ENCODE peak calls at places on chromosomes 1 and 21, in six cellular contexts. E, P, A, V, B and F are unnamed samples.

GRCh38 chr21:37562920-37563640 is 196.5 kb downstream of the DYRK1A start:
- ATAC-seq in P (peak), B (peak), E (peak), V (peak), A (peak), F (peak)

GRCh38 chr1:91533625-91534024 is 33.0 kb downstream of the CDC7 start:
- ATAC-seq in V (no peak), B (no peak), E (no peak), A (no peak), P (no peak), F (no peak)

GRCh38 chr1:224509881-224510280 is 75.3 kb upstream of the WDR26 start:
- ATAC-seq in E (no peak), P (no peak), A (no peak), B (no peak), V (peak), F (no peak)

GRCh38 chr1:28280961-28281360 is 21.6 kb downstream of the SESN2 start:
- ATAC-seq in E (peak), B (no peak), A (no peak), P (peak), V (peak), F (peak)

GRCh38 chr21:42056996-42057689 is 14.0 kb upstream of the UMODL1 start:
- ATAC-seq in E (peak), A (no peak), P (no peak), B (no peak), V (no peak), F (no peak)

GRCh38 chr1:1664941-1665814 is 6.4 kb upstream of the CDK11B start:
- ATAC-seq in V (peak), E (no peak), A (no peak), P (no peak), B (no peak), F (no peak)

GRCh38 chr1:106217765-106218164 is 838.7 kb upstream of the PRMT6 start:
- ATAC-seq in A (no peak), E (no peak), P (no peak), B (no peak), V (no peak), F (no peak)

GRCh38 chr21:32472890-32473765 is 60.6 kb downstream of the EVA1C start:
- ATAC-seq in A (no peak), E (no peak), V (peak), B (no peak), P (no peak), F (no peak)

GRCh38 chr1:224564491-224565084 is 51.5 kb upstream of the CNIH3 start:
- ATAC-seq in P (peak), V (no peak), A (no peak), B (peak), E (no peak), F (no peak)

GRCh38 chr1:21619041-21619947 is 49.9 kb downstream of the RAP1GAP start:
- ATAC-seq in P (no peak), B (no peak), E (no peak), A (no peak), V (no peak), F (no peak)

GRCh38 chr1:23553896-23554480 is 5.3 kb downstream of the ID3 start:
- ATAC-seq in A (peak), V (no peak), B (no peak), P (no peak), E (no peak), F (no peak)

GRCh38 chr1:211490821-211491415 is 1.0 kb downstream of the RD3 start:
- ATAC-seq in V (no peak), B (no peak), A (no peak), E (no peak), P (no peak), F (no peak)

GRCh38 chr1:107870691-107871090 is 94.3 kb downstream of the VAV3 start:
- ATAC-seq in P (no peak), V (no peak), B (no peak), A (no peak), E (peak), F (no peak)

GRCh38 chr1:224067621-224068457 is 46.1 kb upstream of the FBXO28 start:
- ATAC-seq in V (no peak), P (peak), B (no peak), A (peak), E (no peak), F (no peak)

GRCh38 chr1:98461873-98462385 is 199.6 kb upstream of the SNX7 start:
- ATAC-seq in B (peak), V (no peak), P (no peak), A (no peak), E (no peak), F (no peak)

GRCh38 chr21:35159881-35160280 is 110.8 kb upstream of the RUNX1 start:
- ATAC-seq in A (no peak), E (no peak), B (no peak), P (no peak), V (no peak), F (no peak)

DNA sequence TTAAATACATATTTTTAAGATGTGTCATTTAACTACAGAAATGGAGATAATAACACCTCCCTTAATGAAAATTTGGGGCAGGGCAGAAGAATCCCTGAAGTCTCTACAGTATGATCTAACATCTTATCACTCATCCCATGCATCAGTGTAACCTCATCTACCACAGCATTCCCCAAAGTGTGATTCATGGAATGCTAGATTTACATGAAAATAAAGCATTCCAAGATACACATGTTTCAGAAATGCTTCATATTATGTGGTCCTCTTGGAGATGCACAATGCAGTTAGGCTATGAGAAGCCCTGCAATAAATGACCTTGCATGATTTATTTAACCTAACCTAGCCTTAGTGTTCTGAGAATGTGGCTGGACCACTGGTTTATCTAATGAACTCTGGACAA is 166.9 kb upstream of the SYT6 start:
- ATAC-seq in B (no peak), V (no peak), E (peak), A (no peak), P (no peak), F (no peak)
- H3K27ac ChIP-seq in B (no peak), V (no peak), E (no peak), A (no peak), P (no peak), F (no peak)

DNA sequence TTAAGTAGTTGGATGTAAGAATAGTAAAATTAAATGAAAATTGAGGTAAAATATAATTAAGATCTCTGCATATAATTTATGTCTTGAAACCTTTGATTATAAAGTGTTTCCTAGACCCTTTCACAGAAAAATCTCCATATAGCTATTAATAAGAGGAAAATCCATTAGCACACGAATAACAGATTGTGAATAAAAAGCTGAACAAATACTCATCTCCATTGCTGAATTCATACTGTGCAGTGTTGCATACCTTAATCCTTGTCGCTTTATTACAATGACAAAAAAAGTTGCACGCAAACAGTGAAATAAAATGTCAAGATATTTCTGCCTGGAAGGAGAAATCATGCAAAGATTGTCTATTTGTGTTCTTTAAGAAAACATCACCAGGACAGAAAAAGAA is 499.1 kb upstream of the TMPRSS15 start:
- ATAC-seq in V (no peak), A (no peak), P (no peak), B (no peak), E (no peak), F (no peak)
- TF ChIP-seq POLR2A in V (no peak), A (no peak), P (no peak), B (no peak), E (no peak), F (no peak)

GRCh38 chr1:24828183-24828886 is 83.1 kb downstream of the CLIC4 start:
- ATAC-seq in V (no peak), A (no peak), P (no peak), B (no peak), E (no peak), F (no peak)
- H3K27ac ChIP-seq in V (peak), A (no peak), P (no peak), B (peak), E (no peak), F (peak)

DNA sequence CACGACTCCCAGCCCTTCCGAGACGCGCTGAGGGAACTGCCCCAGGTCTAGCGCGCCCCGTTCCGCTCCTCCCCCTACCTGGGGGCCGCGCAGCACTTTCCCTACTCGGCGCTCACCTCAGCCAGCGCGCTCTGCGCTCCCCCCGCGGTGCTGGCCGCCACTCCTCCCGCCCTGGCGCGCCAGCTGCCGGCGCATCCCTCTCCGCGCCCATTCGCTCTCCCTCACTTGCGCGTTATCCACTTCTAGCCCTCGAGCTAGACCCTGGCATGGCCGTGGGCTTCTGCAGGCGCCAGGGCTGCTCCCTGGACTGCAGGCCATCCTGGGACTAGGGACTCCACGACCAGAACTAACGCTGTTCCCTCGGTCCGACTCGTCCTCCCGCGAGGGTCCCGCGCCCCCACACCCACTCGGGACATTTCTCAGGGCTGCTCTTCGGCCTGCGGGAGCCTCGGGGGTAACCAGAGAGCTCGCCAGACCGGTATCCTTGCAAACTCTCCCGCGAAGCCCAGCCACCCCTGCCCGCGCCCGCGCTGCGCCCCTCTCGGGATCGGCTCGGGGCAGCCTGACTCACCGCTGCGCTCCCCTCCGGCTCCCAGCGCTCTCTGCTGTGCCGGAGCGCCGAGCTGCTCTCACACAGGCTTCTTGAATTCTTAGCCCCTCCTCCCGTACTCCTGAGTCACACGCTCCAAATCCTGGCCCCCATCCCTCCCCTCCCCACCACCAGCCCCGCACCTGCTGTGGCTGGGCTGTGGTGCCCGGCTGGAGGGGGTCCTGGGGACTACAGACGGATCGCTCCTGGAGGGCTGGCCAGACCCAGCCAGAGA is at the start of gene NGF:
- ATAC-seq in P (peak), V (peak), E (peak), A (no peak), B (peak), F (peak)
- TF ChIP-seq POLR2A in P (no peak), V (peak), E (no peak), A (no peak), B (no peak), F (peak)

DNA sequence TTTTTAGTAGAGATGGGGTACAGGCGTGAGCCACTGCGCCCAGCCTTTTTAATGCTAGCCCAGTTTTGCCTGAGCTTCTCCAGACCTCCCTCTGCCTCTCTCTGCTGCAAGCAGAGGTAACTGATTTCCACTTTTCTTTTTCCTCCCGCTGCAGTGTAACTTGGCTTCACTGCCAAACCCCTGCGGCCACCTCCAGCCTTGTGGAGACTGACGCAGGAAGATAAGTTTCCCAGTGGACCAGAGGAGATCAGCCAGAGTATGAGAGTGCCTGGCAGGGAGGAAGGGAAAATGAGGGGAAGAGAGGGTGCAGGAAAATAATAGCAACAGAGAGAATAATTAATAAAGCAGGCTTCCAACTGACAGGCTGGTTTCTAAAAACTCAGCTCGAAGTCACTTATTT is 143.7 kb downstream of the PCNX2 start:
- ATAC-seq in B (no peak), P (no peak), E (peak), A (no peak), V (peak), F (no peak)
- H3K27ac ChIP-seq in B (no peak), P (no peak), E (no peak), A (no peak), V (no peak), F (no peak)

GRCh38 chr21:38914071-38914491 is 108.4 kb downstream of the ETS2 start:
- ATAC-seq in B (no peak), E (no peak), A (no peak), V (no peak), P (no peak), F (no peak)

GRCh38 chr21:38912355-38912619 is 106.6 kb downstream of the ETS2 start:
- ATAC-seq in E (no peak), A (no peak), B (no peak), P (no peak), V (no peak), F (no peak)

GRCh38 chr21:38914531-38915385 is 109.0 kb downstream of the ETS2 start:
- ATAC-seq in E (no peak), V (no peak), P (no peak), B (peak), A (no peak), F (no peak)

GRCh38 chr21:38912789-38913119 is 107.0 kb downstream of the ETS2 start:
- ATAC-seq in P (no peak), V (no peak), A (no peak), B (peak), E (no peak), F (no peak)

GRCh38 chr21:38913120-38913975 is 107.6 kb downstream of the ETS2 start:
- ATAC-seq in V (peak), B (peak), P (peak), E (peak), A (no peak), F (peak)
- TF ChIP-seq POLR2A in V (no peak), B (peak), P (no peak), E (no peak), A (no peak), F (no peak)

DNA sequence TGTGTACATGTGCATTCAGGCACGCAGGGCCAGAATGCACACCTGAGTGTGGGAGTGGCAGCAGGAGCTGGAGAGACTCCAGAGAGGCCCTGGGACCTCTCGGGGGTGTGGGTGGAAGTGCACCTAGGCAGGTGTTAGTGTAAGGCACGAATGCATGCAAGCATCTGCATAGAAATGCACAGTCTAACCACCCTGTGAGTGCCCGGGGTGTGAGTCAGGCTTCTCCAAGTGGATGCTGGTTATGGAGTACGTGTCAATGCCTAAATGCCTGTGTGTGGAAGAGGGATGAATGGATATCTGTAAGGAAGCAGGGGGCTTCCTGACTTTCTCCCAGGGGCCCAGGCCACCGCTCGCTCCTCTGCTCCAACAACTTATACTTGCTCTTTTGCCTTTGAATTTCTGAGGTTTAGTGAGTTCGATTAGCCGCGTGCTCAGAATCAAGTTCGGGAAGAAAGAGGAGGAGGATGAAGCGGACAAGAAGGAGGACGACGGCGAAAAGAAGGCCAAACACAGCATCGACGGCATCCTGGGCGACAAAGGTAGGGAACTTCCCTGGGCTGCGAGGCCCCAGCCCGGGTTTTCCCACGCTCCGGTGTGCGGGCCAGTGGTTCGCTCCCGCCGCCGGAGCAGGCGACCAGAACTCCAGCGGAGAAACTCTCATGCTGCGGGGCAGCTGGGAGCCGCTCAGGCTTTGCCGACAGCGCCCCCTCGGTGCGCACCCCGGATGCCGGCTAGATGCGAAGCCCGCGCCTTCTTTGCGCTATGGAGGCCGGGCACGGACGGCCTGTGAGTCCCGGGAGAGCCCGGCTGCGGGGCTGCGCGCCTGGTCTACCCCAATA is 5.4 kb downstream of the PAX7 start:
- ATAC-seq in A (no peak), B (no peak), E (no peak), P (no peak), V (no peak), F (no peak)
- H3K27ac ChIP-seq in A (no peak), B (no peak), E (no peak), P (no peak), V (no peak), F (no peak)

DNA sequence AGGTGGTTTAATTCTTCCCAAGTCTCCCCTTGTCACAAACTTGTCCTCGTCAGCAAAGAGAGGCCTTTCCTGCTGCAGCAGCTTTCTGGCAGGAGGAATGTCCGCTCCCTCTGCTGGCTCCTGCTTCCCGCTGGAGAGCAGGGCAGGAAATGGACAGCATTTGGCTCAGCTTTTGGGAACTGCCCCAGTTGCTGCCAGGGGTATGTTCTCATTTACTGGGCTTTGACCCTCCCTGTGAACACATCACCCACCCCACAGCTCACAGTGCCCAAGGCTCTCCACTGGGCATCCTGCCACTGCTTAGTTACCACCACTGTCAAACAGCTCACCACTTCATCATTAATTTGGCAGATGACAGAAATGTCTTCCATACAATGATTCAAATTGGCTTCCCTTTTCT is 75.4 kb downstream of the MRPL37 start:
- ATAC-seq in E (peak), B (peak), A (no peak), V (peak), P (no peak), F (peak)
- TF ChIP-seq POLR2A in E (no peak), B (no peak), A (no peak), V (no peak), P (no peak), F (no peak)

GRCh38 chr1:20602851-20603450 is 14.1 kb downstream of the CDA start:
- ATAC-seq in E (no peak), P (no peak), B (no peak), V (no peak), A (no peak), F (no peak)

GRCh38 chr1:20604678-20605077 is 15.8 kb downstream of the CDA start:
- ATAC-seq in B (no peak), E (peak), V (no peak), A (no peak), P (no peak), F (no peak)

GRCh38 chr1:20600156-20600555 is 11.3 kb downstream of the CDA start:
- ATAC-seq in V (no peak), B (no peak), P (no peak), E (no peak), A (no peak), F (no peak)

GRCh38 chr1:20601123-20601825 is 12.4 kb downstream of the CDA start:
- ATAC-seq in A (no peak), P (no peak), E (no peak), V (no peak), B (no peak), F (no peak)

DNA sequence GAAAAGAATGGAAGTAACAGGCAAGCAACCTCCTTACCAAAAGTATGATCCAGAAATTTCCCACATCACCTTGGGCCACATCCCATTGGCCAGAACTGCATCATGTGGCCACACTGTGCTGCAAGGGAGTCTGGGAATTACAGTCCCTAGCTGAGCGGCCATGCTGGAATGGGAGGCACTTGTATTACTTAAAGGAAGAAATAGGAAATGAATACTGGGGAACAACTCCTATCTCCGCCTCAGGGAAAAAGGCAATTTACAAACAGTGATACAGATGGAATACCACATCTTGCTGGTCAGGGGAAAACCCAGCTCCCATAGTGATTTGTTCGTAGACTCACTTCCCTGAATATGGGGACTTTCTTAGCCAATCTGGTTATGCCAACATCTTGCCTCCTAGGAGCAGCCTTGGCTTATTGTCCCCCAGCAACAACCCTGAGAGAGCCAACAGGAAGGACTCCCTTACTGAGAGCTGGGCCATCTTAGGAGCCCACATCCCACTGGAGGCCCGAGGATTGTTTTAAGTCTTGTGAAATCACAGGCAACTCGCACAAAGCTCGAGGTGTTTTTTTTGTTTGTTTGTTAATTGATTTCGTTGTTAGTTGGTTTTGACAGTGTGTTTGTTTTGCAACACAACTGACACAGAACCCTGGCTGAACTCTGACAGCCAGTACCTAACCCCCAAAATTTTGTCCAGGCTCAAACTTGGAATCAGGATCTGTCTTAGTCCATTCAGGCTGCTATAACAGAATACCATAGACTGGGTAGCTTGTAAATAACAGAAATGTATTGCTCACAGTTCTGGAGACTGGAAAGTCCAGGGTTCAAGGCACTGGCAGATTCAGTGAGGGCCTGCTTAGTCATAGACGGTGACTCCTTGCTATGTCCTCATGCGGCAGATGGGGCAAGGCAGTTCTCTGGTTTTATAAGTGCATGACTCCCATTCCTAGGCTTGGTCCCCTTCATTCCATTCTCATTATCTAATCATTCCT is 14.9 kb downstream of the CDA start:
- ATAC-seq in B (no peak), P (peak), A (no peak), E (peak), V (no peak), F (no peak)
- H3K27ac ChIP-seq in B (no peak), P (peak), A (no peak), E (no peak), V (no peak), F (no peak)

GRCh38 chr1:155125946-155126493 is 1.7 kb upstream of the EFNA1 start:
- ATAC-seq in V (peak), A (no peak), P (no peak), B (no peak), E (peak), F (peak)
- TF ChIP-seq POLR2A in V (no peak), A (no peak), P (no peak), B (no peak), E (no peak), F (no peak)